ENCODE peak calls at places on chromosomes 5 and 9, in four cellular contexts. R is progenitor cell of endocrine pancreas, L is fibroblast of lung, D is keratinocyte. W is an unnamed sample.

GRCh38 chr9:124759327-124759726 is 11.8 kb downstream of the NR6A1 start:
- DNase-seq in L (no peak), R (no peak), D (no peak), W (no peak)

GRCh38 chr5:107580902-107581823 is 89.6 kb downstream of the EFNA5 start:
- DNase-seq in D (no peak), L (no peak), R (no peak), W (no peak)

GRCh38 chr5:153629027-153629426 is 138.6 kb downstream of the GRIA1 start:
- DNase-seq in L (peak), R (no peak), D (peak), W (peak)

GRCh38 chr9:77953590-77953989 is 78.0 kb downstream of the GNAQ start:
- DNase-seq in R (no peak), D (no peak), L (peak), W (no peak)

GRCh38 chr9:106697799-106698591 is 165.0 kb upstream of the ZNF462 start:
- DNase-seq in R (no peak), L (peak), D (no peak), W (peak)

GRCh38 chr5:133775584-133776304 is 163.4 kb upstream of the FSTL4 start:
- DNase-seq in R (no peak), D (no peak), L (no peak), W (no peak)

GRCh38 chr9:69931340-69931739 is 110.7 kb downstream of the CFAP95 start:
- DNase-seq in L (peak), R (no peak), D (no peak), W (no peak)

GRCh38 chr9:87337335-87338074 is 160.2 kb upstream of the DAPK1 start:
- DNase-seq in L (peak), R (no peak), D (peak), W (no peak)

GRCh38 chr5:72451771-72452505 is 55.3 kb downstream of the ZNF366 start:
- DNase-seq in D (no peak), R (no peak), L (peak), W (peak)

GRCh38 chr5:116671211-116671736 is 96.7 kb upstream of the SEMA6A start:
- DNase-seq in D (no peak), L (no peak), R (no peak), W (no peak)

GRCh38 chr9:122346478-122347347 is 24.1 kb upstream of the PTGS1 start:
- DNase-seq in D (no peak), R (peak), L (peak), W (no peak)

GRCh38 chr5:174601937-174602336 is 122.4 kb upstream of the MSX2 start:
- DNase-seq in R (no peak), D (no peak), L (peak), W (no peak)

GRCh38 chr9:73200694-73201432 is 49.2 kb downstream of the ANXA1 start:
- DNase-seq in L (peak), D (no peak), R (no peak), W (no peak)

GRCh38 chr5:59034498-59035186 is 451.8 kb downstream of the RAB3C start:
- DNase-seq in D (no peak), R (no peak), L (peak), W (no peak)

GRCh38 chr9:111190352-111190751 is 139.7 kb downstream of the OR2K2 start:
- DNase-seq in L (no peak), D (no peak), R (no peak), W (no peak)

GRCh38 chr5:165919196-165919595 is 2372.2 kb upstream of the WWC1 start:
- DNase-seq in D (no peak), L (no peak), R (no peak), W (no peak)

GRCh38 chr9:114779352-114779845 is 26.4 kb downstream of the TNFSF15 start:
- DNase-seq in D (no peak), R (no peak), L (peak), W (peak)

GRCh38 chr9:138102246-138103051 is 224.9 kb downstream of the CACNA1B start:
- DNase-seq in L (no peak), R (no peak), D (no peak), W (no peak)

GRCh38 chr5:84362061-84362720 is 22.5 kb downstream of the EDIL3 start:
- DNase-seq in R (no peak), L (peak), D (no peak), W (no peak)

GRCh38 chr5:135174315-135175096 is 140.5 kb upstream of the PITX1 start:
- DNase-seq in D (no peak), L (no peak), R (no peak), W (no peak)

GRCh38 chr5:140696891-140697492 is 3.3 kb upstream of the ZMAT2 start:
- DNase-seq in L (no peak), D (no peak), R (no peak), W (no peak)

GRCh38 chr9:89576404-89576824 is 28.4 kb upstream of the GADD45G start:
- DNase-seq in L (peak), D (no peak), R (no peak), W (peak)

GRCh38 chr5:146805099-146805498 is 73.5 kb downstream of the PPP2R2B start:
- DNase-seq in L (peak), D (no peak), R (no peak), W (peak)

GRCh38 chr5:34022131-34022705 is 14.4 kb upstream of the AMACR start:
- DNase-seq in D (no peak), R (no peak), L (peak), W (no peak)

GRCh38 chr9:136062657-136063439 is 32.2 kb downstream of the NACC2 start:
- DNase-seq in D (no peak), L (no peak), R (no peak), W (no peak)

GRCh38 chr9:101536351-101536750 is 2.7 kb downstream of the RNF20 start:
- DNase-seq in L (peak), R (no peak), D (no peak), W (no peak)

GRCh38 chr9:131020388-131020787 is 11.4 kb downstream of the LAMC3 start:
- DNase-seq in D (no peak), R (no peak), L (peak), W (peak)

W was measured in stromal cell of bone marrow.